ENCODE peak calls at places on chromosomes 1 and 21, in seven cellular contexts. N, A, Z, R, U, C and S are unnamed samples.

GRCh38 chr1:114671011-114671938 is 1.4 kb upstream of the DENND2C start:
- DNase-seq in N (no peak), A (no peak), Z (no peak), R (no peak), U (peak; percentile 35), C (peak; percentile 16), S (peak; percentile 44)

GRCh38 chr1:39695011-39695410 is 3.8 kb upstream of the HPCAL4 start:
- DNase-seq in N (no peak), A (no peak), Z (no peak), R (no peak), U (no peak), C (no peak), S (no peak)

GRCh38 chr1:162189345-162189744 is 119.9 kb downstream of the NOS1AP start:
- DNase-seq in N (no peak), A (no peak), Z (no peak), R (no peak), U (no peak), C (no peak), S (no peak)

GRCh38 chr1:18005238-18005637 is 102.4 kb upstream of the IGSF21 start:
- DNase-seq in N (no peak), A (no peak), Z (no peak), R (no peak), U (no peak), C (no peak), S (no peak)

GRCh38 chr1:96236156-96236739 is 485.3 kb upstream of the PTBP2 start:
- DNase-seq in N (peak; percentile 68), A (no peak), Z (peak; percentile 57), R (no peak), U (peak; percentile 81), C (peak; percentile 70), S (peak; percentile 14)

GRCh38 chr1:151325646-151326429 is 1.4 kb downstream of the PI4KB start:
- DNase-seq in N (no peak), A (no peak), Z (no peak), R (no peak), U (no peak), C (peak; percentile 33), S (no peak)

GRCh38 chr21:32828908-32829307 is 57.4 kb upstream of the PAXBP1 start:
- DNase-seq in N (no peak), A (no peak), Z (no peak), R (no peak), U (no peak), C (no peak), S (no peak)

GRCh38 chr1:93907718-93908117 is 1.5 kb downstream of the GCLM start:
- DNase-seq in N (peak; percentile 2), A (no peak), Z (no peak), R (no peak), U (peak; percentile 69), C (peak; percentile 54), S (no peak)

GRCh38 chr1:207031632-207032258 is 811 bp downstream of the C1orf116 start:
- DNase-seq in N (no peak), A (no peak), Z (no peak), R (no peak), U (no peak), C (no peak), S (no peak)

GRCh38 chr1:66761273-66761672 is 9.0 kb downstream of the DYNLT5 start:
- DNase-seq in N (no peak), A (peak; percentile 39), Z (no peak), R (no peak), U (peak; percentile 62), C (peak; percentile 70), S (no peak)

GRCh38 chr1:162015196-162015595 is 8.5 kb downstream of the OLFML2B start:
- DNase-seq in N (no peak), A (no peak), Z (no peak), R (no peak), U (no peak), C (no peak), S (no peak)

GRCh38 chr1:29271724-29272123 is 35.4 kb downstream of the PTPRU start:
- DNase-seq in N (no peak), A (peak; percentile 46), Z (no peak), R (no peak), U (peak; percentile 43), C (peak; percentile 84), S (no peak)